ENCODE peak calls at places on chromosomes 6 and 20, in nine cellular contexts. Z, M, F, E, U, T, V, I and G are unnamed samples.

GRCh38 chr6:98825602-98826230 is 8.7 kb upstream of the POU3F2 start:
- DNase-seq in Z (no peak), U (no peak), F (no peak), E (no peak), I (no peak), V (no peak), M (no peak), T (no peak), G (no peak)

GRCh38 chr6:95648636-95649035 is 71.3 kb downstream of the MANEA start:
- DNase-seq in F (no peak), M (no peak), I (no peak), T (no peak), Z (no peak), E (no peak), U (no peak), V (no peak), G (no peak)

GRCh38 chr20:3733119-3733995 is 872 bp downstream of the HSPA12B start:
- DNase-seq in F (no peak), M (no peak), I (no peak), E (no peak), T (no peak), U (no peak), V (no peak), Z (no peak), G (no peak)

GRCh38 chr20:49850463-49851233 is 38.0 kb downstream of the SLC9A8 start:
- DNase-seq in V (no peak), T (no peak), I (no peak), M (no peak), U (peak; percentile 25), Z (no peak), E (no peak), F (no peak), G (no peak)

GRCh38 chr6:155154158-155154830 is 109.5 kb upstream of the CLDN20 start:
- DNase-seq in M (peak; percentile 52), F (peak; percentile 96), T (no peak), U (peak; percentile 88), Z (peak; percentile 92), I (no peak), E (peak; percentile 80), V (peak; percentile 65), G (no peak)

GRCh38 chr6:165883851-165884640 is 221.0 kb upstream of the PDE10A start:
- DNase-seq in E (no peak), V (peak; percentile 28), U (no peak), T (no peak), Z (peak; percentile 46), I (no peak), F (peak; percentile 59), M (no peak), G (peak; percentile 14)

GRCh38 chr6:34701199-34701598 is 4.6 kb upstream of the ILRUN start:
- DNase-seq in F (no peak), V (no peak), E (no peak), T (no peak), U (no peak), Z (no peak), I (no peak), M (no peak), G (no peak)

GRCh38 chr6:127420558-127420957 is 38.6 kb downstream of the KIAA0408 start:
- DNase-seq in M (peak; percentile 77), Z (peak; percentile 95), E (peak; percentile 94), T (peak; percentile 62), U (peak; percentile 96), F (peak; percentile 97), I (no peak), V (peak; percentile 81), G (no peak)

GRCh38 chr6:11970114-11970513 is 42.0 kb upstream of the HIVEP1 start:
- DNase-seq in I (no peak), F (no peak), Z (no peak), M (no peak), U (peak; percentile 52), E (no peak), T (no peak), V (no peak), G (no peak)

GRCh38 chr6:79810878-79811277 is 136.5 kb downstream of the ELOVL4 start:
- DNase-seq in Z (no peak), T (no peak), E (no peak), I (no peak), F (no peak), V (no peak), M (no peak), U (no peak), G (no peak)

GRCh38 chr6:87378947-87379346 is 28.8 kb upstream of the CFAP206 start:
- DNase-seq in F (no peak), Z (no peak), U (no peak), I (no peak), E (no peak), T (no peak), M (no peak), V (no peak), G (no peak)

GRCh38 chr6:33410711-33411631 is at the start of gene PHF1:
- DNase-seq in T (no peak), I (peak; percentile 89), F (peak; percentile 80), U (peak; percentile 85), Z (peak; percentile 83), E (peak; percentile 91), M (peak; percentile 80), V (peak; percentile 93), G (peak; percentile 86)

GRCh38 chr6:13303668-13304017 is 24.7 kb downstream of the TBC1D7 start:
- DNase-seq in F (peak; percentile 81), Z (peak; percentile 50), U (peak; percentile 80), V (peak; percentile 59), M (peak; percentile 46), E (peak; percentile 89), T (peak; percentile 18), I (peak; percentile 84), G (no peak)

GRCh38 chr6:21220271-21220987 is 373.1 kb upstream of the SOX4 start:
- DNase-seq in I (no peak), V (no peak), T (no peak), F (no peak), U (no peak), M (no peak), E (no peak), Z (no peak), G (no peak)

GRCh38 chr20:37396520-37397075 is 50.7 kb downstream of the SRC start:
- DNase-seq in T (no peak), E (no peak), V (no peak), F (no peak), U (no peak), M (no peak), I (no peak), Z (no peak), G (no peak)

GRCh38 chr20:8331740-8332412 is 199.8 kb downstream of the PLCB1 start:
- DNase-seq in V (peak; percentile 70), T (no peak), M (no peak), I (no peak), E (peak; percentile 84), F (peak; percentile 76), Z (peak; percentile 22), U (peak; percentile 53), G (no peak)

GRCh38 chr6:82704048-82704447 is 340.4 kb downstream of the TPBG start:
- DNase-seq in U (no peak), E (no peak), V (no peak), T (no peak), M (no peak), I (no peak), F (no peak), Z (peak; percentile 50), G (no peak)

GRCh38 chr6:53027131-53027718 is 32.1 kb upstream of the GSTA4 start:
- DNase-seq in F (no peak), E (no peak), U (no peak), T (no peak), Z (no peak), I (no peak), V (no peak), M (no peak), G (no peak)

GRCh38 chr20:63215101-63216040 is 560 bp downstream of the YTHDF1 start:
- DNase-seq in V (peak; percentile 85), F (peak; percentile 60), M (peak; percentile 25), Z (peak; percentile 57), U (peak; percentile 53), E (peak; percentile 69), I (no peak), T (no peak), G (no peak)

GRCh38 chr6:52588710-52589091 is 11.8 kb upstream of the TRAM2 start:
- DNase-seq in U (no peak), Z (no peak), T (no peak), I (no peak), M (no peak), V (no peak), F (no peak), E (no peak), G (no peak)

GRCh38 chr6:50093116-50093937 is 43.6 kb upstream of the DEFB112 start:
- DNase-seq in E (no peak), T (no peak), U (no peak), F (no peak), I (no peak), V (no peak), M (no peak), Z (no peak), G (no peak)

GRCh38 chr20:62980970-62981369 is 25.8 kb downstream of the BHLHE23 start:
- DNase-seq in E (no peak), V (peak; percentile 50), U (no peak), M (peak; percentile 46), I (no peak), T (no peak), F (no peak), Z (peak; percentile 41), G (no peak)

GRCh38 chr20:44324343-44324742 is 12.5 kb upstream of the R3HDML start:
- DNase-seq in E (no peak), T (no peak), U (no peak), I (no peak), Z (peak; percentile 25), F (no peak), M (no peak), V (no peak), G (no peak)

GRCh38 chr20:55678970-55679667 is 326.2 kb downstream of the CBLN4 start:
- DNase-seq in Z (no peak), F (no peak), V (no peak), U (no peak), T (no peak), I (no peak), E (no peak), M (no peak), G (no peak)

GRCh38 chr6:152089992-152090391 is 282.5 kb downstream of the ESR1 start:
- DNase-seq in V (no peak), M (no peak), T (no peak), E (peak; percentile 65), U (peak; percentile 75), F (peak; percentile 55), I (no peak), Z (peak; percentile 93), G (no peak)

GRCh38 chr6:33165581-33166258 is 26.5 kb downstream of the COL11A2 start:
- DNase-seq in M (no peak), Z (no peak), V (no peak), E (no peak), F (no peak), I (no peak), U (no peak), T (no peak), G (peak; percentile 71)

GRCh38 chr6:5086294-5086890 is 1.3 kb downstream of the PPP1R3G start:
- DNase-seq in F (no peak), I (peak; percentile 72), U (no peak), E (no peak), M (peak; percentile 6), T (no peak), Z (no peak), V (no peak), G (no peak)

GRCh38 chr6:149028767-149029405 is 282.1 kb downstream of the UST start:
- DNase-seq in U (peak; percentile 98), F (peak; percentile 95), T (peak; percentile 55), M (peak; percentile 47), E (peak; percentile 96), V (peak; percentile 45), I (no peak), Z (peak; percentile 95), G (no peak)

GRCh38 chr6:132909742-132910141 is 95.4 kb downstream of the RPS12 start:
- DNase-seq in I (no peak), T (no peak), M (no peak), V (no peak), E (no peak), Z (no peak), U (no peak), F (no peak), G (no peak)